ENCODE peak calls at places on chromosomes 5 and 9, in seven cellular contexts. V, I, Y, D, J, O and B are unnamed samples.

GRCh38 chr9:120299785-120300184 is 280.2 kb downstream of the CDK5RAP2 start:
- DNase-seq in J (no peak), V (no peak), D (no peak), I (no peak), Y (no peak), O (no peak), B (no peak)

GRCh38 chr5:17216974-17217325 is 481 bp upstream of the BASP1 start:
- DNase-seq in Y (no peak), D (no peak), O (no peak), V (no peak), J (no peak), I (no peak), B (peak; percentile 36)

GRCh38 chr5:32710335-32710858 is 724 bp upstream of the NPR3 start:
- DNase-seq in O (no peak), D (peak; percentile 41), Y (no peak), J (peak; percentile 24), I (no peak), V (no peak), B (no peak)

GRCh38 chr9:135230386-135230765 is 142.9 kb downstream of the OLFM1 start:
- DNase-seq in J (no peak), I (no peak), O (no peak), V (no peak), D (no peak), Y (no peak), B (no peak)

GRCh38 chr5:143063175-143063970 is 293.2 kb downstream of the ARHGAP26 start:
- DNase-seq in V (no peak), Y (no peak), D (no peak), J (no peak), I (no peak), O (no peak), B (peak; percentile 54)

GRCh38 chr9:15150939-15151338 is 156.1 kb downstream of the TTC39B start:
- DNase-seq in O (no peak), V (no peak), J (no peak), Y (no peak), I (no peak), D (no peak), B (no peak)

GRCh38 chr9:109310486-109310901 is 10.4 kb downstream of the EPB41L4B start:
- DNase-seq in O (no peak), I (no peak), J (no peak), V (no peak), D (no peak), Y (no peak), B (no peak)

GRCh38 chr9:13707635-13708410 is 428.3 kb upstream of the MPDZ start:
- DNase-seq in Y (no peak), J (no peak), V (no peak), O (no peak), I (no peak), D (no peak), B (no peak)

GRCh38 chr5:120682851-120683250 is 218.8 kb downstream of the PRR16 start:
- DNase-seq in I (no peak), O (no peak), V (no peak), D (no peak), J (no peak), Y (no peak), B (no peak)

GRCh38 chr9:28134577-28134976 is 561.3 kb upstream of the C9orf72 start:
- DNase-seq in D (no peak), J (no peak), I (no peak), V (no peak), O (no peak), Y (no peak), B (no peak)

GRCh38 chr5:6774673-6775327 is 61.6 kb downstream of the TENT4A start:
- DNase-seq in Y (no peak), I (no peak), V (no peak), J (no peak), O (no peak), D (no peak), B (no peak)

GRCh38 chr9:89166871-89167270 is 11.7 kb downstream of the SHC3 start:
- DNase-seq in V (no peak), Y (no peak), O (no peak), D (peak; percentile 70), I (no peak), J (no peak), B (no peak)

GRCh38 chr9:114313186-114313585 is 9.7 kb upstream of the ORM1 start:
- DNase-seq in J (no peak), D (no peak), V (no peak), O (no peak), Y (no peak), I (no peak), B (no peak)

GRCh38 chr5:8058626-8059180 is 189.8 kb downstream of the MTRR start:
- DNase-seq in Y (no peak), J (no peak), O (no peak), V (no peak), D (no peak), I (no peak), B (no peak)

GRCh38 chr5:94241288-94241651 is 377.1 kb downstream of the KIAA0825 start:
- DNase-seq in I (peak; percentile 62), V (no peak), Y (no peak), J (no peak), O (no peak), D (no peak), B (no peak)

GRCh38 chr9:105148328-105149006 is 96.0 kb upstream of the SLC44A1 start:
- DNase-seq in J (no peak), V (no peak), D (no peak), Y (no peak), O (no peak), I (no peak), B (no peak)

GRCh38 chr5:145510324-145510723 is 324.8 kb downstream of the PRELID2 start:
- DNase-seq in V (no peak), Y (no peak), D (no peak), O (no peak), I (no peak), J (no peak), B (no peak)

GRCh38 chr5:78566747-78567449 is 81.7 kb downstream of the LHFPL2 start:
- DNase-seq in Y (no peak), I (no peak), O (no peak), J (no peak), D (no peak), V (no peak), B (no peak)

GRCh38 chr5:28766565-28767158 is 1728.3 kb upstream of the CDH9 start:
- DNase-seq in J (no peak), D (peak; percentile 1), Y (no peak), I (peak; percentile 16), O (no peak), V (no peak), B (no peak)

GRCh38 chr5:126527892-126528291 is 67.1 kb downstream of the ALDH7A1 start:
- DNase-seq in J (no peak), Y (no peak), V (peak; percentile 35), D (no peak), O (no peak), I (no peak), B (no peak)

GRCh38 chr5:17163185-17163584 is 54.2 kb upstream of the BASP1 start:
- DNase-seq in V (no peak), Y (no peak), O (no peak), I (no peak), D (no peak), J (no peak), B (no peak)

DNA sequence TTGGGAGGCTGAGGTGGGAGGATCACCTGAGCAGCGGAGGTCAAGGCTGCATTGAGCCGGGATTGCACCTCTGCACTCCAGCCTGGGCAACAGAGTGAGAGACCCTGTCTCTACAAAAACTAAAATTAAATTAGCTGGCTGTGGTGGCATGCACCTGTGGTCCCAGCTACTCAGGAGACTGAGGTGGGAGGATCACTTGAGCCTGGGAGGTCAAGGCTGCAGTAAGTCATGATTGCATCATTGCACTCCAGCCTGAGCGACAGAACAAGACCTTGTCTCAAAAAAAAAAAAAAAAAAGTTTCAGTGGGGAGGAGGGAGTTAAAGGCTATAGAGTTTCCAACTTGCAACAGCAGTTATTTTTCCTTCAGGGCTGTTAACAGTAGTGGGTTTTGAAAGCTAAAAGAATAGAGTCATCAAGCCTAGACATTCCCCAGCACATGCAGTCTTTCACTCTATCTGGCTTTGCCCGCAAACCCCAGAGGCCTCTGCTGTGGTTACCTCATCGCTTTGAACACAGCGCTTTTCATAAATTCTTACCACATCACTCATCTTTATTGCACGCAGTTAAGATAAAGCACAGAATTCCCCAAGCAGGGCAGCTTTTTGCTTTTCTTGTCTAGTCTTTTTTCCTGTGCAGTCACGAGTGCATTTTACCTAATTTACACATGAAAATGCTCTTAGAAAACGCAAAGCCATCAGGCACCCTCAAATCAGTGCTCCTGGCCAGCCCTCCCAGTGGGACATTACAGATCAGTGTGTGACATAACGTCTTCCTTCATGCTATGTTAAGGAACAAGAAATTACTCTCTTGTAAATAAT is 8.7 kb upstream of the SLC2A8 start:
- DNase-seq in D (no peak), J (no peak), Y (no peak), V (no peak), I (peak; percentile 86), O (no peak), B (no peak)
- TF ChIP-seq POLR2AphosphoS5 in D (peak; percentile 68), J (no peak), Y (no peak), V (no peak), I (peak; percentile 49), O (no peak), B (no peak)

GRCh38 chr9:133470988-133471387 is 7.9 kb downstream of the SLC2A6 start:
- DNase-seq in O (no peak), D (no peak), J (no peak), V (no peak), I (no peak), Y (no peak), B (no peak)
- TF ChIP-seq POLR2AphosphoS5 in O (no peak), D (no peak), J (no peak), V (no peak), I (no peak), Y (no peak), B (no peak)

DNA sequence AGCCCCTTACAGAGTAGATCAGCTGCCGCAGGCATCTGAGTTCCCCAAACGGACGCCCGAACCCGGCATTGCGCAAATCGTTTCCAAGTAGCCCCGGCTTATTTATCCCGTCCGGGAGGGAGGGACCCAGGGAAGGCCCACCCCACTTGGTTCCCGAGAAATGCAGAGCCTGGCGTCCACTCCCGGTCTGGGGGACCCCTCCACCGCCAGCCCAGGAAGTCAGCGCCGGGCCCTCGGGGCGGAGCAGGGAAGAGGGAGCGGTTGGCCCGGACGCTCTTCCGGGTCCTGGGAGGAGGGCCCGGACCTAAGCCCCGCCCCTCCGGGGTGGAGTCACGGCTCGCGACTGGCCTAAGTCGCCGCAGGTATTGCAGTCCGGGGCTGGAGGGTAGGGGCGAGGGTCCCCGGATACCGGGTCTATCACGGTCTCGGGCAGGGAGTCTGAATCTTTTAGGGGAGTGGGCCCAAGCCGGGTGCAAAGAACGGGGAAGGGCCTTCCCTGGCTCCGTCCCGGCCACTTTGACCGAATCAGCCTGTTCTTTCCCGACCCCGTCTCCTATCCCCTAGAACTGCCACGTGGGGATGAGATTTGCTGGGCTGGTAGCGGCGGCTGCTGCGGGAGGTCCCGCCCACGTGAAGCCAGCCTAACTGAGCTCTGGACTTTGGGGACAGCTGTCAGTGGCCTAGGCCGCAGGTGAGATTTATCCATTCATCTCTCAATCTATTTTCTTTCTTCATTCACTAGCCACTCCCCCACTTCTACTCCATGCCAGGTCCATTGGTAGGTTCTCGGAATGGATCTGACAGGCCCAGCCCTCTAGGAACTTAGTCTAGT is at the start of gene RABEPK:
- DNase-seq in O (peak; percentile 91), I (peak; percentile 80), Y (peak; percentile 94), V (peak; percentile 97), D (peak; percentile 96), J (peak; percentile 96), B (peak; percentile 89)
- TF ChIP-seq POLR2AphosphoS5 in O (no peak), I (peak; percentile 96), Y (peak; percentile 70), V (peak; percentile 90), D (peak; percentile 95), J (peak; percentile 75), B (peak; percentile 94)

DNA sequence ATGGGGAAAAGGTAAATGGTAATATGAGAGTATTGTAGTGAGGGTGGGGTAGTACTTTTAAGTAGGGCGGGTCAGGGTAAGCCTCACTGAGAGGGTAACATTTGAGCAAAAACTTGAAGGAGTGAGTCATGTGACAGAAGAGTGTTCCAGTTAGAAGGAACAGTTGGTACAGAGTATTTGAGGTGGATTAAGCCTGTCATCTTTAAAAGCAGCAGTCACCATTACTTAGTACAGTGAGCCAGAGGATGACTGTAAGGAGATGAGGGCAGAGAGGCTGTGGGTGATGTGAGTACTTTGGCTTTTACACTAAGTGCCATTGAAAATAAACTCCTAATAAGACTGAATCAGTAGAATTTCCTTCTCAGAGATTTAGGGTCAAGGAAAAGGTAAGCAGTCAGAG is 54.8 kb downstream of the UBAP1 start:
- DNase-seq in J (no peak), I (no peak), O (no peak), Y (no peak), D (no peak), V (no peak), B (no peak)
- TF ChIP-seq POLR2AphosphoS5 in J (no peak), I (no peak), O (no peak), Y (no peak), D (no peak), V (no peak), B (no peak)